ENCODE peak calls at places on chromosome 6, in seven cellular contexts. L, T, P, V, X, J and O are unnamed samples.

GRCh38 chr6:163667372-163668060 is 253.0 kb downstream of the QKI start:
- DNase-seq in L (peak; percentile 83), T (no peak), P (peak; percentile 46), V (no peak), X (no peak), J (peak; percentile 2), O (no peak)

GRCh38 chr6:112802154-112802553 is 455.0 kb downstream of the RFPL4B start:
- DNase-seq in L (no peak), T (no peak), P (no peak), V (peak; percentile 65), X (peak; percentile 25), J (no peak), O (peak; percentile 47)

GRCh38 chr6:147287869-147288271 is 83.7 kb downstream of the STXBP5 start:
- DNase-seq in L (no peak), T (no peak), P (no peak), V (peak; percentile 41), X (peak; percentile 6), J (no peak), O (peak; percentile 66)

GRCh38 chr6:35096129-35096852 is 44.8 kb downstream of the TCP11 start:
- DNase-seq in L (no peak), T (no peak), P (no peak), V (peak; percentile 88), X (peak; percentile 20), J (no peak), O (peak; percentile 89)

GRCh38 chr6:1644516-1644915 is 34.8 kb downstream of the FOXC1 start:
- DNase-seq in L (no peak), T (no peak), P (no peak), V (no peak), X (no peak), J (no peak), O (no peak)

GRCh38 chr6:96394727-96395126 is 126.9 kb upstream of the UFL1 start:
- DNase-seq in L (no peak), T (no peak), P (no peak), V (no peak), X (peak; percentile 19), J (no peak), O (peak; percentile 3)

GRCh38 chr6:40743226-40743625 is 156.1 kb upstream of the LRFN2 start:
- DNase-seq in L (no peak), T (no peak), P (no peak), V (no peak), X (no peak), J (no peak), O (peak; percentile 29)

GRCh38 chr6:25369043-25369442 is 89.9 kb downstream of the CARMIL1 start:
- DNase-seq in L (peak; percentile 35), T (no peak), P (no peak), V (no peak), X (no peak), J (no peak), O (no peak)

GRCh38 chr6:133977983-133978895 is 25.2 kb downstream of the TBPL1 start:
- DNase-seq in L (peak; percentile 51), T (no peak), P (no peak), V (peak; percentile 69), X (peak; percentile 55), J (no peak), O (no peak)

GRCh38 chr6:1558388-1558787 is 51.3 kb upstream of the FOXC1 start:
- DNase-seq in L (no peak), T (no peak), P (no peak), V (no peak), X (no peak), J (no peak), O (no peak)

GRCh38 chr6:85068221-85068620 is 303.8 kb upstream of the TBX18 start:
- DNase-seq in L (no peak), T (no peak), P (no peak), V (no peak), X (no peak), J (no peak), O (no peak)

GRCh38 chr6:7725412-7725811 is 487 bp upstream of the BMP6 start:
- DNase-seq in L (no peak), T (no peak), P (no peak), V (no peak), X (no peak), J (no peak), O (peak; percentile 29)

GRCh38 chr6:10407018-10407673 is 7.7 kb downstream of the TFAP2A start:
- DNase-seq in L (no peak), T (no peak), P (no peak), V (no peak), X (no peak), J (no peak), O (no peak)

GRCh38 chr6:134577998-134578397 is 260.1 kb upstream of the SGK1 start:
- DNase-seq in L (no peak), T (no peak), P (no peak), V (peak; percentile 47), X (no peak), J (no peak), O (no peak)

GRCh38 chr6:30835576-30835975 is 48.7 kb upstream of the DDR1 start:
- DNase-seq in L (no peak), T (no peak), P (no peak), V (no peak), X (no peak), J (no peak), O (no peak)

GRCh38 chr6:36204068-36204753 is 7.7 kb downstream of the BRPF3 start:
- DNase-seq in L (no peak), T (no peak), P (no peak), V (no peak), X (no peak), J (peak; percentile 71), O (no peak)

GRCh38 chr6:158038291-158039177 is 56.9 kb downstream of the SYNJ2 start:
- DNase-seq in L (no peak), T (peak; percentile 59), P (no peak), V (no peak), X (peak; percentile 3), J (no peak), O (peak; percentile 67)

GRCh38 chr6:111038534-111039252 is 48.6 kb upstream of the SLC16A10 start:
- DNase-seq in L (no peak), T (no peak), P (no peak), V (no peak), X (no peak), J (no peak), O (no peak)

GRCh38 chr6:159063549-159063948 is 18.8 kb upstream of the TAGAP start:
- DNase-seq in L (no peak), T (no peak), P (no peak), V (no peak), X (no peak), J (no peak), O (no peak)

GRCh38 chr6:97009781-97010492 is 85.4 kb downstream of the KLHL32 start:
- DNase-seq in L (no peak), T (no peak), P (no peak), V (no peak), X (no peak), J (no peak), O (no peak)

GRCh38 chr6:154908723-154909122 is 86.4 kb upstream of the TIAM2 start:
- DNase-seq in L (no peak), T (no peak), P (no peak), V (no peak), X (no peak), J (no peak), O (no peak)

GRCh38 chr6:143372199-143372882 is 78.2 kb downstream of the ADAT2 start:
- DNase-seq in L (no peak), T (no peak), P (no peak), V (no peak), X (no peak), J (no peak), O (no peak)
- H3K9me3 ChIP-seq in L (no peaks in the 10 kb centered on the region), T (no peaks in the 10 kb centered on the region), P (no peaks in the 10 kb centered on the region), V (no peaks in the 10 kb centered on the region), X (no peaks in the 10 kb centered on the region), J (no peaks in the 10 kb centered on the region), O (no peaks in the 10 kb centered on the region)

GRCh38 chr6:88669475-88669874 is 293.9 kb downstream of the RNGTT start:
- DNase-seq in L (no peak), T (no peak), P (no peak), V (no peak), X (no peak), J (no peak), O (no peak)
- H3K9me3 ChIP-seq in L (peaks cover 28% of the 10 kb centered on the region), T (peaks cover 3% of the 10 kb centered on the region), P (peaks cover 4% of the 10 kb centered on the region), V (peaks cover 20% of the 10 kb centered on the region), X (peaks cover 10% of the 10 kb centered on the region), J (peaks cover 20% of the 10 kb centered on the region), O (peaks cover 22% of the 10 kb centered on the region)

DNA sequence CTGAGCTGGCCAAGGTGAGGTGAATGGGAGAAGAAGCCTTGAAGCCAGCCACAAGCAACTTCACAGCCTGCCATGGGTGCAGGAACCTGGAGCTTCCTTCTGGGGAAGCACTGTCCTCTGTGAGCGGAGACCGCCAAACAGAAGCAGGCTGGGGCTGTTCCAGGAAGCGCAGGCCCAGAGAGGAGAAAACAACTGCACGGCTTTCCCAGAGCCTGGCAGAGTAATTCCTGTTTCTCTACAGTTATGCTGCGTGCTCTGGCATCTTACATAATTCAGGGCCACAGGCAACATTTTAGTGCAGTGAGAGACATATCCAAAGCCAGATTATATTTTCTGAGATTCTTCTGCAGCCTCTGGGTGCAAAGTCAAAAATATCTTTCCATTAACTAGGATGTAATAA is 143.6 kb downstream of the F13A1 start:
- DNase-seq in L (no peak), T (no peak), P (no peak), V (no peak), X (no peak), J (no peak), O (no peak)
- H3K9me3 ChIP-seq in L (no peaks in the 10 kb centered on the region), T (no peaks in the 10 kb centered on the region), P (no peaks in the 10 kb centered on the region), V (no peaks in the 10 kb centered on the region), X (no peaks in the 10 kb centered on the region), J (no peaks in the 10 kb centered on the region), O (no peaks in the 10 kb centered on the region)

GRCh38 chr6:28732052-28732451 is 191.7 kb downstream of the TRIM27 start:
- DNase-seq in L (no peak), T (no peak), P (no peak), V (no peak), X (no peak), J (no peak), O (no peak)
- H3K9me3 ChIP-seq in L (peaks cover 16% of the 10 kb centered on the region), T (peaks cover 3% of the 10 kb centered on the region), P (no peaks in the 10 kb centered on the region), V (no peaks in the 10 kb centered on the region), X (no peaks in the 10 kb centered on the region), J (no peaks in the 10 kb centered on the region), O (no peaks in the 10 kb centered on the region)

GRCh38 chr6:125107048-125107447 is 46.5 kb upstream of the TPD52L1 start:
- DNase-seq in L (no peak), T (no peak), P (no peak), V (no peak), X (no peak), J (no peak), O (no peak)
- H3K9me3 ChIP-seq in L (peaks cover 32% of the 10 kb centered on the region), T (no peaks in the 10 kb centered on the region), P (no peaks in the 10 kb centered on the region), V (peaks cover 31% of the 10 kb centered on the region), X (peaks cover 14% of the 10 kb centered on the region), J (peaks cover 9% of the 10 kb centered on the region), O (peaks cover 18% of the 10 kb centered on the region)

GRCh38 chr6:145112711-145113148 is 622.6 kb downstream of the EPM2A start:
- DNase-seq in L (no peak), T (no peak), P (no peak), V (peak; percentile 86), X (no peak), J (no peak), O (no peak)
- H3K9me3 ChIP-seq in L (no peaks in the 10 kb centered on the region), T (no peaks in the 10 kb centered on the region), P (no peaks in the 10 kb centered on the region), V (no peaks in the 10 kb centered on the region), X (no peaks in the 10 kb centered on the region), J (no peaks in the 10 kb centered on the region), O (no peaks in the 10 kb centered on the region)